ENCODE peak calls at places on chromosomes 12 and 14, in four cellular contexts. A is tibial nerve, C is uterus, K is Peyer's patch. X is an unnamed sample.

GRCh38 chr12:122980192-122981035 is at the start of gene ARL6IP4:
- DNase-seq in K (peak), A (no peak), C (no peak), X (peak)

GRCh38 chr12:32198555-32198954 is 91.9 kb downstream of the BICD1 start:
- DNase-seq in K (no peak), C (no peak), A (no peak), X (no peak)

GRCh38 chr14:103188691-103189480 is 65.6 kb downstream of the TNFAIP2 start:
- DNase-seq in K (no peak), A (no peak), C (peak), X (peak)

GRCh38 chr14:98466807-98467206 is 805.2 kb downstream of the BCL11B start:
- DNase-seq in K (no peak), A (no peak), C (no peak), X (no peak)

GRCh38 chr12:74043343-74043742 is 494.3 kb upstream of the ATXN7L3B start:
- DNase-seq in A (no peak), K (no peak), C (no peak), X (no peak)

GRCh38 chr12:25438638-25439037 is 114.4 kb downstream of the LMNTD1 start:
- DNase-seq in A (no peak), C (no peak), K (no peak), X (no peak)

GRCh38 chr14:68018598-68018997 is 199.0 kb downstream of the RAD51B start:
- DNase-seq in C (no peak), A (no peak), K (no peak), X (no peak)

GRCh38 chr14:68873379-68873778 is 80.5 kb upstream of the ZFP36L1 start:
- DNase-seq in K (no peak), C (no peak), A (no peak), X (no peak)

GRCh38 chr14:91929700-91930099 is 17.8 kb downstream of the FBLN5 start:
- DNase-seq in K (no peak), C (peak), A (no peak), X (no peak)

GRCh38 chr12:123808167-123808566 is 46.1 kb downstream of the DNAH10 start:
- DNase-seq in K (no peak), A (no peak), C (no peak), X (no peak)

GRCh38 chr14:54690887-54691286 is 124.0 kb downstream of the SAMD4A start:
- DNase-seq in C (no peak), K (no peak), A (no peak), X (no peak)

GRCh38 chr12:56304276-56304675 is 4.1 kb upstream of the CS start:
- DNase-seq in K (no peak), A (no peak), C (no peak), X (no peak)

DNA sequence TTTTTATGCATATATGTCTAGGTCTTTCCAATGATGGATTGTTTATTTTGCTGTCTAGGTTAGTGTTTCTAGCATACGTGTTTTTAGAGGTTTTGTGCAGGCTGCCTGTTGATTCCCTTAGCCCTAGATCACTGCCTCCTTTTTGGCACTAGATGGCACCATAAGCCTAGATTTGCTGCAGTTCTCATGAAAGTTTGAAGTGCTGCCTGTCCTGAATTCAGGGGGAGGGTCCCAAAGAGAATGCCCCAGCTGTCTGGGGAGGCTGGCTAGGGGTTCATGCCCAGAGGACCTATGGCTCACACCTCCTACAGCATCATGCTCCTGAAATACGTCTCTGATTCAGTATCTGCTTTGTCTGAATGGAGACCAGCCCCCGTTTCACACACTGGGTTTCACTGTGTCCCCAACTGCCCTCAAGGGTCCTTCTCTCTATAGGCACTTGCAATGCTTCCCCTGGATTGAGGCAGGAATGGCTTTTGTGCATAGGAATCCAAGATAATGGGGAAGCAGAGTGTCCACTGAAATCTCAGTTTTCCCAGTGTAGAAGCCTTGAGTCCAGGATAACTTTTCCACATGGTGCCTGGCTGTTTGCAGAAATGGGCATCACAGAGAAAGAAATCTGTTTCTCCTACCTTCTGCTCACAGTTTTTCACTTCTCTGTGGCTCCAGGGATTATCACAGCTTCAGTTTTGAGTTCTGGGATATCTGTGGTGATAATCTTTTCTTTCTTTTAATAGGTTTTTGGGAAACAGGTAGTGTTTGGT is 14.2 kb upstream of the TXNRD1 start:
- DNase-seq in K (peak), C (peak), A (peak), X (peak)
- TF ChIP-seq CTCF in K (peak), C (peak), A (peak), X (peak)

GRCh38 chr12:57756406-57757341 is 1.8 kb downstream of the MARCHF9 start:
- DNase-seq in A (no peak), C (no peak), K (peak), X (peak)

GRCh38 chr12:57755194-57755453 is 221 bp downstream of the MARCHF9 start:
- DNase-seq in A (no peak), K (no peak), C (no peak), X (no peak)

GRCh38 chr12:57753938-57754337 is 965 bp upstream of the MARCHF9 start:
- DNase-seq in K (no peak), A (no peak), C (no peak), X (no peak)

GRCh38 chr12:57754411-57755193 is at the start of gene MARCHF9:
- DNase-seq in A (no peak), C (peak), K (peak), X (peak)

DNA sequence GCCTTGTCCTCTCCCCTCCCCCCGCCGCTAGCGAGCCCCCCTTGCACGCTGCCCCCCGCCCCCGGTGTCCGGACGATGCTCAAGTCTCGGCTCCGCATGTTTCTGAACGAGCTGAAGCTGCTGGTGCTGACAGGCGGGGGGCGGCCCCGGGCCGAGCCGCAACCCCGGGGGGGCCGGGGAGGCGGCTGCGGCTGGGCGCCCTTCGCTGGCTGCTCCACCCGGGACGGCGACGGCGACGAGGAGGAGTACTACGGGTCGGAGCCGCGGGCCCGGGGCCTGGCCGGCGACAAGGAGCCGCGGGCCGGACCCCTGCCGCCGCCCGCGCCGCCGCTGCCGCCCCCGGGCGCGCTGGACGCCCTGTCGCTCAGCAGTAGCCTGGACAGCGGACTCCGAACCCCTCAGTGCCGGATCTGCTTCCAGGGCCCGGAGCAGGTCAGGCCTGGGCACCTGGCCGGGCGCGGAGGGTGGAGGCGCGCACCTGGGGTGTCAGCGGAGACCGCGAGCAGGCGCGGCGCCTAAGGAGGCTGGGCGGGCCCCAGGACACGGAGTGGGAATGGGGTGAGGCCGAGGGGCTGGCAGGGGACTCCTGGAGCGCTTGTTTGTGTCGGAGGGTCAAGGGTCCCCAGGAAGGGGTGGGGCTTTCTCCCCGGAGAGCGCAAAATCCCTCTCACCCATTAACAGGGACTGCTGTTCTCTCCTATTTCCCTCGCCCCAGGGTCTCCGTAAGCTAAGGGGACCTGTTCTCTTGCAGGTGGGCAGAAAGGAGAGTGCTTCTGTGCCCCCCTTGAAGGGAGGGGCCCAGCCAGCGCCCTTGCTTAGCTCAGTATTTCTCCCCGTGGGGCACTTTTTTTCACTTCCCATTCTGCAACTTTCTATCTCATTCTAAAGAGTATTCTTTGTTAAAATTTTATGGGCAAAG is 810 bp downstream of the MARCHF9 start:
- DNase-seq in A (no peak), C (no peak), K (peak), X (peak)
- TF ChIP-seq POLR2A in A (no peak), C (no peak), K (peak), X (no peak)

DNA sequence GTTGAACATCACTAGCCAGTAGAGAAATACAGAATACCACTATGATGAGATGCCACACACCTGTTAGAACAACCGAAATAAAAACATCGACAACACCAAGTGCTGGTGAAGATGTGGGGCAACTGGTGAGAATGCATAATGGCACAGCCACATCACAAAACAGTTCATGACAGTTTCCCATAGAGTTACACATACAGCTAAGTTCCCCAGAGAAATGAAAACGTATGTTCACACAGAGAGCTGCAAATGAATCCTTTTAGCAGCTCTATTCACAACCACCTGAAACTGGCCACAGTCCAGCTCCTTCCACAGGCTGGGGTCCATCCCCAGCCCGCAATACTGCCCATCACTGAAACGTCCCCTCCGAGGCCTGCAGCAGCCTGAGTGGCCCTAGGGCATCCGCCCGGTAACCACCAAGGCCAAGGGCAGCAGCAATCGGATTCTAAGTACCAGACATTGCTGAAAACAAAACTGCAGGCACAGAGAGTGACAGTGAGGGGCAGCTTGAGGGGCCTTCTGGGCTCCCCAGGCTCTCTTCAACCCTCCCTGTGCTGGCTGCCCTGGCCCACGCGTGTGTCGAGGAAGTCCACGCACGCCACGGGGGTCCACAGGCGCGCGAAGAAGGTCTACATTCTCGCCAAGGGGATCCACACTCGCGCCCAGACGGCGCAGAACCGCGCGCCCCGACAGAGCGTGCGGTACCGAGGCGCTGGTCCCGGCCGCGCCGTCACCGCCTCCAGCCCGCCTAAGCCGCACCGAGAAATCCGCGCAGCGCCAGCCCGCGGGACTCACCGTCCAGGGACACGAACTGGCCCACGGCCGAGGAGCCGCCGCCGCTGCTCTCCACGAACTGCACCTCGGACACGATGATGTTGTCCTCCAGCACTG is 903 bp downstream of the BRF1 start:
- DNase-seq in C (no peak), K (no peak), A (no peak), X (no peak)
- TF ChIP-seq CTCF in C (no peak), K (no peak), A (no peak), X (no peak)

GRCh38 chr12:131894981-131895639 is 688 bp downstream of the ULK1 start:
- DNase-seq in K (peak), C (no peak), A (no peak), X (peak)
- TF ChIP-seq POLR2A in K (no peak), C (no peak), A (no peak), X (no peak)

GRCh38 chr12:2797721-2798418 is 3.1 kb downstream of the FKBP4 start:
- DNase-seq in A (no peak), K (no peak), C (no peak), X (peak)
- TF ChIP-seq CTCF in A (peak), K (no peak), C (no peak), X (no peak)

GRCh38 chr12:8038659-8039114 is 6.2 kb downstream of the FOXJ2 start:
- DNase-seq in C (no peak), K (no peak), A (no peak), X (peak)
- TF ChIP-seq POLR2A in C (no peak), K (no peak), A (no peak), X (no peak)

GRCh38 chr12:4604684-4605193 is 42.7 kb downstream of the DYRK4 start:
- DNase-seq in C (peak), A (peak), K (peak), X (peak)
- TF ChIP-seq CTCF in C (peak), A (peak), K (peak), X (peak)

GRCh38 chr12:52022841-52023181 is 16.1 kb downstream of the TAMALIN start:
- DNase-seq in A (no peak), K (peak), C (peak), X (peak)
- TF ChIP-seq POLR2A in A (no peak), K (no peak), C (no peak), X (no peak)

DNA sequence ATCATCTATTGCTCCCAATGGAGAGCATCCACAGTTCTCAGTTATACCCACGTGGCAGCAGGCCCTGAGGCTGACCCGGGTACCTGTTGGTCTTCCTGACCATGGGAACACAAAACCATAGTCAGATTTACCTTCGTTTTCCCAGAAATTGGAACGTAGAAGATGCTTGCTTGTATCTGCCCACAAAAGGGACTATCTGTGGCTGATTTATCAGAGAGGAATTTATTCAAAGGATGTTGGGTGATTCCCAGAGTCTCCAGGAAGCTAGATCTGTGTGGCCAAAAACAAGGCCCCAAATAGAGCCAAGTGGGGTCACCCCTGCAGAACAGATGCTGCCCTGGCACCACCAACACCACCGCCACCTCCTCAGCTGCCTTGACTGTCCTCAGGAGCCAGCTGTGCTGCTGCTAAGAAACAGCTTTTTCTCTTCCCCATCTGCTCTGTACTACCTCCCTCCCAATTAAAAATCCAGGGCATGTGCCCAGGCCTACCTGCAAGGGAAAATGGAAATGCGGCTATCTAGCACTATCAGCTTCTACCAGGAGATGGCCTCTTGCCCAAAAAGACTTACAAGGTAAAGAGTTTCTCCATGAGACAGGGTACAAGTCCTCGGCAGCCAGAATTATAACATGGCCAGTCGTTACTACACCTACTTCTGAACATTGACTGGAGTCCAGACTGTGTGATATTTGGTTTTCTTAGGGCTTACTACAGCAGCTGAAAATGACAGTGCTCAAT is 128.6 kb upstream of the PLEKHG7 start:
- DNase-seq in A (no peak), C (no peak), K (no peak), X (no peak)
- TF ChIP-seq CTCF in A (no peak), C (no peak), K (no peak), X (no peak)

X was measured in stomach.